ENCODE peak calls at places on chromosomes 12 and 14, in four cellular contexts. One of them, this sample, is unnamed.

GRCh38 chr14:36633580-36633979 is 28.1 kb upstream of the PAX9 start:
- DNase-seq in RWPE1: no peak
- DNase-seq in stomach: no peak
- DNase-seq in left ventricle myocardium inferior: no peak
- DNase-seq in this sample: no peak

GRCh38 chr14:76863724-76864407 is 37.7 kb downstream of the LRRC74A start:
- DNase-seq in RWPE1: no peak
- DNase-seq in stomach: no peak
- DNase-seq in left ventricle myocardium inferior: peak
- DNase-seq in this sample: no peak

GRCh38 chr12:24230061-24230460 is 280.6 kb upstream of the SOX5 start:
- DNase-seq in RWPE1: no peak
- DNase-seq in stomach: no peak
- DNase-seq in left ventricle myocardium inferior: no peak
- DNase-seq in this sample: no peak

GRCh38 chr12:57868870-57869609 is 22.5 kb upstream of the CTDSP2 start:
- DNase-seq in RWPE1: no peak
- DNase-seq in stomach: no peak
- DNase-seq in left ventricle myocardium inferior: no peak
- DNase-seq in this sample: no peak

GRCh38 chr14:106842687-106843086 is 1316.3 kb downstream of the TMEM121 start:
- DNase-seq in RWPE1: no peak
- DNase-seq in stomach: peak
- DNase-seq in left ventricle myocardium inferior: no peak
- DNase-seq in this sample: no peak

GRCh38 chr12:27260746-27261145 is 16.7 kb downstream of the STK38L start:
- DNase-seq in RWPE1: no peak
- DNase-seq in stomach: no peak
- DNase-seq in left ventricle myocardium inferior: no peak
- DNase-seq in this sample: no peak

GRCh38 chr12:20463920-20464524 is 95.7 kb downstream of the PDE3A start:
- DNase-seq in RWPE1: peak
- DNase-seq in stomach: no peak
- DNase-seq in left ventricle myocardium inferior: no peak
- DNase-seq in this sample: no peak

GRCh38 chr12:53067074-53067992 is 11.9 kb downstream of the SPRYD3 start:
- DNase-seq in RWPE1: no peak
- DNase-seq in stomach: peak
- DNase-seq in left ventricle myocardium inferior: no peak
- DNase-seq in this sample: no peak

GRCh38 chr12:1131811-1132224 is 140.8 kb downstream of the ERC1 start:
- DNase-seq in RWPE1: no peak
- DNase-seq in stomach: peak
- DNase-seq in left ventricle myocardium inferior: no peak
- DNase-seq in this sample: no peak

GRCh38 chr14:99951085-99951484 is 114.1 kb upstream of the EVL start:
- DNase-seq in RWPE1: no peak
- DNase-seq in stomach: no peak
- DNase-seq in left ventricle myocardium inferior: no peak
- DNase-seq in this sample: no peak

GRCh38 chr12:111596985-111597730 is 2.0 kb downstream of the ATXN2 start:
- DNase-seq in RWPE1: peak
- DNase-seq in stomach: peak
- DNase-seq in left ventricle myocardium inferior: peak
- DNase-seq in this sample: peak

GRCh38 chr14:56659964-56660551 is 80.5 kb downstream of the TMEM260 start:
- DNase-seq in RWPE1: peak
- DNase-seq in stomach: no peak
- DNase-seq in left ventricle myocardium inferior: no peak
- DNase-seq in this sample: no peak

GRCh38 chr12:68310370-68310769 is 21.8 kb downstream of the MDM1 start:
- DNase-seq in RWPE1: peak
- DNase-seq in stomach: no peak
- DNase-seq in left ventricle myocardium inferior: no peak
- DNase-seq in this sample: no peak

GRCh38 chr12:80493466-80493865 is 49.4 kb downstream of the PTPRQ start:
- DNase-seq in RWPE1: no peak
- DNase-seq in stomach: no peak
- DNase-seq in left ventricle myocardium inferior: no peak
- DNase-seq in this sample: no peak

GRCh38 chr12:94718114-94718513 is 67.8 kb upstream of the TMCC3 start:
- DNase-seq in RWPE1: no peak
- DNase-seq in stomach: no peak
- DNase-seq in left ventricle myocardium inferior: no peak
- DNase-seq in this sample: no peak

GRCh38 chr12:127767631-127768030 is 499.3 kb upstream of the TMEM132C start:
- DNase-seq in RWPE1: no peak
- DNase-seq in stomach: no peak
- DNase-seq in left ventricle myocardium inferior: no peak
- DNase-seq in this sample: no peak

GRCh38 chr14:103890836-103891666 is 37.2 kb upstream of the TDRD9 start:
- DNase-seq in RWPE1: no peak
- DNase-seq in stomach: peak
- DNase-seq in left ventricle myocardium inferior: no peak
- DNase-seq in this sample: no peak

GRCh38 chr12:80802652-80803051 is 85.9 kb downstream of the MYF5 start:
- DNase-seq in RWPE1: no peak
- DNase-seq in stomach: no peak
- DNase-seq in left ventricle myocardium inferior: no peak
- DNase-seq in this sample: no peak

GRCh38 chr12:120703311-120703942 is 6.8 kb upstream of the UNC119B start:
- DNase-seq in RWPE1: no peak
- DNase-seq in stomach: no peak
- DNase-seq in left ventricle myocardium inferior: no peak
- DNase-seq in this sample: no peak

GRCh38 chr12:120700863-120701262 is 9.4 kb upstream of the UNC119B start:
- DNase-seq in RWPE1: no peak
- DNase-seq in stomach: peak
- DNase-seq in left ventricle myocardium inferior: no peak
- DNase-seq in this sample: no peak

GRCh38 chr12:120705618-120706017 is 4.6 kb upstream of the UNC119B start:
- DNase-seq in RWPE1: no peak
- DNase-seq in stomach: peak
- DNase-seq in left ventricle myocardium inferior: no peak
- DNase-seq in this sample: no peak

GRCh38 chr12:120699553-120699952 is 10.7 kb upstream of the UNC119B start:
- DNase-seq in RWPE1: no peak
- DNase-seq in stomach: no peak
- DNase-seq in left ventricle myocardium inferior: no peak
- DNase-seq in this sample: no peak

GRCh38 chr12:120702629-120703028 is 7.6 kb upstream of the UNC119B start:
- DNase-seq in RWPE1: no peak
- DNase-seq in stomach: peak
- DNase-seq in left ventricle myocardium inferior: no peak
- DNase-seq in this sample: no peak
- H3K27ac ChIP-seq in RWPE1: no peak
- H3K27ac ChIP-seq in stomach: peak
- H3K27ac ChIP-seq in left ventricle myocardium inferior: peak
- H3K27ac ChIP-seq in this sample: no peak

GRCh38 chr12:132503611-132504204 is 13.8 kb downstream of the FBRSL1 start:
- DNase-seq in RWPE1: no peak
- DNase-seq in stomach: no peak
- DNase-seq in left ventricle myocardium inferior: no peak
- DNase-seq in this sample: no peak

GRCh38 chr12:132500856-132501180 is 10.9 kb downstream of the FBRSL1 start:
- DNase-seq in RWPE1: no peak
- DNase-seq in stomach: no peak
- DNase-seq in left ventricle myocardium inferior: no peak
- DNase-seq in this sample: no peak

GRCh38 chr12:132502882-132503193 is 12.9 kb downstream of the FBRSL1 start:
- DNase-seq in RWPE1: no peak
- DNase-seq in stomach: no peak
- DNase-seq in left ventricle myocardium inferior: no peak
- DNase-seq in this sample: no peak

GRCh38 chr12:132501189-132501940 is 11.4 kb downstream of the FBRSL1 start:
- DNase-seq in RWPE1: no peak
- DNase-seq in stomach: no peak
- DNase-seq in left ventricle myocardium inferior: no peak
- DNase-seq in this sample: no peak

GRCh38 chr12:132502149-132502881 is 12.4 kb downstream of the FBRSL1 start:
- DNase-seq in RWPE1: peak
- DNase-seq in stomach: no peak
- DNase-seq in left ventricle myocardium inferior: no peak
- DNase-seq in this sample: peak
- H3K27ac ChIP-seq in RWPE1: peak
- H3K27ac ChIP-seq in stomach: no peak
- H3K27ac ChIP-seq in left ventricle myocardium inferior: peak
- H3K27ac ChIP-seq in this sample: no peak

GRCh38 chr14:24133730-24134129 is 2.3 kb upstream of the PSME1 start:
- DNase-seq in RWPE1: no peak
- DNase-seq in stomach: no peak
- DNase-seq in left ventricle myocardium inferior: no peak
- DNase-seq in this sample: no peak

GRCh38 chr14:24131549-24131966 is 1.1 kb downstream of the FITM1 start:
- DNase-seq in RWPE1: no peak
- DNase-seq in stomach: no peak
- DNase-seq in left ventricle myocardium inferior: no peak
- DNase-seq in this sample: no peak

GRCh38 chr14:24130717-24131548 is 474 bp downstream of the FITM1 start:
- DNase-seq in RWPE1: no peak
- DNase-seq in stomach: no peak
- DNase-seq in left ventricle myocardium inferior: peak
- DNase-seq in this sample: no peak

GRCh38 chr14:24132976-24133375 is 2.5 kb downstream of the FITM1 start:
- DNase-seq in RWPE1: no peak
- DNase-seq in stomach: no peak
- DNase-seq in left ventricle myocardium inferior: no peak
- DNase-seq in this sample: no peak

GRCh38 chr14:24132061-24132685 is 1.7 kb downstream of the FITM1 start:
- DNase-seq in RWPE1: no peak
- DNase-seq in stomach: peak
- DNase-seq in left ventricle myocardium inferior: no peak
- DNase-seq in this sample: no peak
- H3K27ac ChIP-seq in RWPE1: peak
- H3K27ac ChIP-seq in stomach: peak
- H3K27ac ChIP-seq in left ventricle myocardium inferior: peak
- H3K27ac ChIP-seq in this sample: no peak

GRCh38 chr12:5083955-5084849 is 40.5 kb downstream of the KCNA5 start:
- DNase-seq in RWPE1: peak
- DNase-seq in stomach: no peak
- DNase-seq in left ventricle myocardium inferior: no peak
- DNase-seq in this sample: no peak

GRCh38 chr12:5087831-5088554 is 44.3 kb downstream of the KCNA5 start:
- DNase-seq in RWPE1: no peak
- DNase-seq in stomach: no peak
- DNase-seq in left ventricle myocardium inferior: no peak
- DNase-seq in this sample: no peak

GRCh38 chr12:5081016-5081415 is 37.3 kb downstream of the KCNA5 start:
- DNase-seq in RWPE1: no peak
- DNase-seq in stomach: no peak
- DNase-seq in left ventricle myocardium inferior: peak
- DNase-seq in this sample: no peak

GRCh38 chr12:5088586-5089264 is 45.0 kb downstream of the KCNA5 start:
- DNase-seq in RWPE1: no peak
- DNase-seq in stomach: no peak
- DNase-seq in left ventricle myocardium inferior: no peak
- DNase-seq in this sample: no peak

GRCh38 chr12:5085896-5086295 is 42.2 kb downstream of the KCNA5 start:
- DNase-seq in RWPE1: no peak
- DNase-seq in stomach: no peak
- DNase-seq in left ventricle myocardium inferior: no peak
- DNase-seq in this sample: no peak
- H3K27ac ChIP-seq in RWPE1: no peak
- H3K27ac ChIP-seq in stomach: no peak
- H3K27ac ChIP-seq in left ventricle myocardium inferior: no peak
- H3K27ac ChIP-seq in this sample: no peak

GRCh38 chr12:48107252-48107613 is 1.4 kb upstream of the SENP1 start:
- DNase-seq in RWPE1: no peak
- DNase-seq in stomach: no peak
- DNase-seq in left ventricle myocardium inferior: no peak
- DNase-seq in this sample: no peak
- H3K27ac ChIP-seq in RWPE1: no peak
- H3K27ac ChIP-seq in stomach: no peak
- H3K27ac ChIP-seq in left ventricle myocardium inferior: peak
- H3K27ac ChIP-seq in this sample: no peak

DNA sequence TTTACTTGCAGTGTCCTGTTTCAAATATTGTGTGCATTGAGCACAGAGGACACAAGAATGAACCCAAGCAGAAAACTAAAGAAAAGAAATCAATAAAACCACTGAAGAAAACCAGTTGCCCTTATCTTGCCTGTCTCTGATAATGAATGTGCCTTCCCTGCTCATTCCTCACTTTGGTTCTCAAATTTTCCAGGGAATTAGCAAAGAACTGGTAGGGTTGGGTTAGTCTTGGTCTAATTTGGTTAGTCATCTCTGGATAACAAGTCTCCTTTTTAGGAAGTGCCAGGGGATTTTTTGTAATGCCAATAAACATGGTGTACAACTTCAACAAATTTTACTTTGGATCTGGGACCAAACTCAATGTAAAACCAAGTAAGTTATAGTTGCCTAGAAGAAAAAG is 65.7 kb downstream of the DAD1 start:
- DNase-seq in RWPE1: no peak
- DNase-seq in stomach: no peak
- DNase-seq in left ventricle myocardium inferior: no peak
- DNase-seq in this sample: no peak
- H3K27ac ChIP-seq in RWPE1: no peak
- H3K27ac ChIP-seq in stomach: no peak
- H3K27ac ChIP-seq in left ventricle myocardium inferior: no peak
- H3K27ac ChIP-seq in this sample: no peak

DNA sequence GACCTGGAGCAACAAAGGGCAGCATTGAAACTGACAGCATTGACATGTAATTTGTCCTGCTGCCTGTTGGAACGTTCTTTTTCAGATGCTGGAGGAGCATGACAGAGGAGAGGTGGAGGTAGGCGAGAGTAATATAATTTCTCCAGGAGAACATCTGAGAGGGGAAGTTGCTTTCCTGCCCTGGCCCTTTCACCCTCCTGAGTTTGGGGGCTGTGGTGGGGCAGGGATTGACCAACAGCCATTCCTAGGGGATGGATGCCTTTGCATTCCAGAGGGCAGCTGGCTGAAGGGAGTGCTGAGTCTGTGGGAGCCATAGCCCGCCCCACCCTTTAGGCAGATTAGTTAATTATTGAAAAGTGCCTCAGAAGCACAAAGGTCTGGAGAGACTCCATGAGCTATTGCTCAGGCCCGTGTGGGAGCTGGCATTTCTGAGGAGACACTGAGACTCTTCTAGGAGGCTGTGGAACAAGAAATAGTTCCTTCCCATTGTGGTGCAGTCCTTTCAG is 73.5 kb downstream of the ARF6 start:
- DNase-seq in RWPE1: no peak
- DNase-seq in stomach: peak
- DNase-seq in left ventricle myocardium inferior: no peak
- DNase-seq in this sample: peak
- H3K27ac ChIP-seq in RWPE1: peak
- H3K27ac ChIP-seq in stomach: peak
- H3K27ac ChIP-seq in left ventricle myocardium inferior: no peak
- H3K27ac ChIP-seq in this sample: peak